ENCODE peak calls at places on chromosomes 6 and 20, in nine cellular contexts. F, K, Y, Z, T, N, O, M and A are unnamed samples.

GRCh38 chr6:126134491-126134890 is 148.2 kb downstream of the TRMT11 start:
- DNase-seq in Y (no peak), O (no peak), M (no peak), F (no peak), T (no peak), N (no peak), K (no peak), Z (no peak), A (no peak)

GRCh38 chr6:138514860-138515540 is 15.7 kb upstream of the NHSL1 start:
- DNase-seq in Y (no peak), K (no peak), F (no peak), T (no peak), N (no peak), Z (no peak), M (no peak), O (no peak), A (no peak)

GRCh38 chr20:38894091-38894847 is 31.9 kb upstream of the FAM83D start:
- DNase-seq in Y (no peak), Z (peak), T (no peak), O (no peak), F (peak), N (peak), K (no peak), M (peak), A (no peak)

GRCh38 chr20:41142241-41142640 is 4.9 kb downstream of the PLCG1 start:
- DNase-seq in F (no peak), T (no peak), N (no peak), Z (no peak), O (no peak), K (no peak), Y (no peak), M (no peak), A (no peak)

GRCh38 chr6:35185302-35185681 is 28.5 kb upstream of the SCUBE3 start:
- DNase-seq in F (no peak), M (no peak), Z (peak), K (peak), T (no peak), O (no peak), N (no peak), Y (no peak), A (no peak)

GRCh38 chr6:13014551-13015378 is 298.2 kb downstream of the PHACTR1 start:
- DNase-seq in Y (no peak), Z (no peak), N (peak), T (no peak), F (peak), K (no peak), M (no peak), O (no peak), A (no peak)

GRCh38 chr6:156752666-156753301 is 24.4 kb upstream of the ARID1B start:
- DNase-seq in K (peak), O (peak), F (peak), M (no peak), N (no peak), Y (no peak), Z (no peak), T (no peak), A (peak)

GRCh38 chr20:18705906-18706305 is 107.7 kb upstream of the SCP2D1 start:
- DNase-seq in M (no peak), O (no peak), K (no peak), T (no peak), N (no peak), Y (no peak), F (no peak), Z (no peak), A (no peak)

GRCh38 chr6:14622878-14623542 is 505.4 kb downstream of the CD83 start:
- DNase-seq in K (peak), M (no peak), F (no peak), Y (no peak), Z (no peak), O (no peak), T (no peak), N (no peak), A (no peak)

GRCh38 chr20:57249772-57250171 is 16.7 kb downstream of the BMP7 start:
- DNase-seq in F (no peak), N (no peak), O (no peak), M (no peak), Z (no peak), T (no peak), Y (no peak), K (no peak), A (no peak)

GRCh38 chr6:28943557-28944411 is 20.0 kb upstream of the TRIM27 start:
- DNase-seq in O (peak), M (peak), F (peak), Y (no peak), Z (no peak), T (peak), N (peak), K (peak), A (no peak)
- TF ChIP-seq REST in O (no peak), M (peak), F (no peak), Y (no peak), Z (no peak), T (no peak), N (peak), K (no peak), A (no peak)

GRCh38 chr6:16634855-16635254 is 126.4 kb downstream of the ATXN1 start:
- DNase-seq in K (no peak), Z (no peak), T (no peak), F (no peak), N (no peak), Y (no peak), M (no peak), O (no peak), A (no peak)
- TF ChIP-seq REST in K (no peak), Z (no peak), T (no peak), F (no peak), N (no peak), Y (no peak), M (no peak), O (no peak), A (no peak)

GRCh38 chr20:49245921-49246740 is 26.9 kb downstream of the DDX27 start:
- DNase-seq in O (no peak), N (peak), T (no peak), Z (peak), Y (peak), M (peak), K (peak), F (peak), A (peak)

GRCh38 chr20:49248301-49248700 is 29.1 kb downstream of the DDX27 start:
- DNase-seq in F (no peak), Z (no peak), Y (no peak), M (no peak), K (no peak), O (no peak), N (no peak), T (no peak), A (no peak)

GRCh38 chr20:49248879-49249665 is 28.8 kb downstream of the ZNFX1 start:
- DNase-seq in N (no peak), Y (no peak), T (no peak), K (no peak), F (peak), O (no peak), M (no peak), Z (no peak), A (no peak)

GRCh38 chr20:49247169-49247734 is 28.0 kb downstream of the DDX27 start:
- DNase-seq in M (no peak), O (no peak), N (no peak), T (no peak), Z (no peak), F (no peak), Y (no peak), K (no peak), A (no peak)

DNA sequence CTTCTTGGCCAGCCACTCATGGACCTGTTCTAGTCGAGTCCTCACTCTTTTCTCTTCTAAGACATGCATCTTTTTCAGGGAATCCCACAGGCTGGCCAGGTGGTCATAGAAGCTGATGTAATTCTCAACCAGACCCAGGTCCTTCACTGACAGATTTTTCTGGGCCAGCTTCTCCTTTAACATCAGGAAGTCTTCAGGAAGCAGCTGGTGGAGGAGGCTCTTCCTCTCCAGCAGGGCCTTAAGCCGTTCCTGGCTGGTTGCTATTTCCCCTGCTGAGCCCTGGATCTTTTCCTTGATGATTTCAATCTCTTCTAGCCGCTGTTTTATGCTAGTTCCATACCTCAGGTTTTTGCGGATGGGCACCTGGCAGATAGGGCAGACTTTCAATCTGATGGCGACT is 28.6 kb downstream of the DDX27 start:
- DNase-seq in Z (no peak), Y (no peak), N (no peak), O (no peak), T (no peak), K (no peak), F (no peak), M (no peak), A (no peak)
- TF ChIP-seq REST in Z (no peak), Y (no peak), N (no peak), O (no peak), T (no peak), K (no peak), F (no peak), M (no peak), A (no peak)

GRCh38 chr6:169795196-169795595 is 43.8 kb downstream of the ERMARD start:
- DNase-seq in Y (no peak), O (no peak), K (no peak), N (no peak), M (no peak), T (peak), Z (no peak), F (no peak), A (no peak)

GRCh38 chr6:169792306-169793015 is 41.0 kb downstream of the ERMARD start:
- DNase-seq in Y (no peak), K (no peak), O (no peak), F (no peak), T (no peak), Z (no peak), M (no peak), N (no peak), A (no peak)

GRCh38 chr6:169791721-169792131 is 40.3 kb downstream of the ERMARD start:
- DNase-seq in Y (no peak), F (no peak), O (no peak), Z (no peak), M (no peak), N (no peak), K (no peak), T (no peak), A (no peak)

GRCh38 chr6:169794317-169795055 is 43.1 kb downstream of the ERMARD start:
- DNase-seq in T (no peak), Y (no peak), O (no peak), Z (no peak), N (no peak), K (no peak), M (no peak), F (no peak), A (no peak)

GRCh38 chr6:169793408-169793807 is 42.0 kb downstream of the ERMARD start:
- DNase-seq in K (no peak), M (no peak), O (no peak), N (no peak), Y (no peak), F (no peak), T (no peak), Z (no peak), A (no peak)
- TF ChIP-seq REST in K (no peak), M (no peak), O (no peak), N (no peak), Y (no peak), F (no peak), T (no peak), Z (no peak), A (no peak)